ENCODE peak calls at places on chromosome 5, in four cellular contexts. D, A, W and Z are unnamed samples.

GRCh38 chr5:151413800-151414199 is 33.6 kb upstream of the SLC36A1 start:
- DNase-seq in D (no peak), A (no peak), W (no peak), Z (no peak)

GRCh38 chr5:37717613-37718431 is 122.0 kb downstream of the GDNF start:
- DNase-seq in D (peak; percentile 90), A (no peak), W (no peak), Z (no peak)

GRCh38 chr5:93294184-93294583 is 286.8 kb downstream of the NR2F1-AS1 start:
- DNase-seq in D (peak; percentile 58), A (no peak), W (no peak), Z (no peak)

GRCh38 chr5:86108825-86109224 is 508.9 kb upstream of the COX7C start:
- DNase-seq in D (no peak), A (no peak), W (no peak), Z (no peak)

GRCh38 chr5:142145106-142145900 is 36.7 kb downstream of the NDFIP1 start:
- DNase-seq in D (peak; percentile 30), A (no peak), W (peak; percentile 56), Z (no peak)

GRCh38 chr5:56192246-56192645 is 40.9 kb downstream of the ANKRD55 start:
- DNase-seq in D (no peak), A (no peak), W (no peak), Z (no peak)

GRCh38 chr5:1963358-1963757 is 80.6 kb upstream of the IRX4 start:
- DNase-seq in D (no peak), A (no peak), W (no peak), Z (no peak)

GRCh38 chr5:14595189-14595588 is 13.6 kb downstream of the OTULINL start:
- DNase-seq in D (no peak), A (no peak), W (no peak), Z (no peak)

GRCh38 chr5:8685704-8686103 is 816.8 kb downstream of the MTRR start:
- DNase-seq in D (no peak), A (no peak), W (no peak), Z (no peak)

GRCh38 chr5:180180846-180181245 is 28.2 kb downstream of the RASGEF1C start:
- DNase-seq in D (no peak), A (no peak), W (no peak), Z (no peak)

GRCh38 chr5:169592937-169593650 is 9.5 kb downstream of the SPDL1 start:
- DNase-seq in D (peak; percentile 60), A (no peak), W (no peak), Z (no peak)

GRCh38 chr5:127359502-127359901 is 68.9 kb downstream of the MEGF10 start:
- DNase-seq in D (no peak), A (no peak), W (no peak), Z (no peak)

GRCh38 chr5:376951-377325 is 55.4 kb downstream of the AHRR start:
- DNase-seq in D (no peak), A (no peak), W (no peak), Z (no peak)

GRCh38 chr5:81755320-81755719 is 4.4 kb upstream of the SSBP2 start:
- DNase-seq in D (peak; percentile 93), A (no peak), W (peak; percentile 26), Z (peak; percentile 80)
- H3K27ac ChIP-seq in D (peak overlapping the region; percentile 55), A (peak overlapping the region; percentile 70), W (peak overlapping the region; percentile 99), Z (peak overlapping the region; percentile 68)

DNA sequence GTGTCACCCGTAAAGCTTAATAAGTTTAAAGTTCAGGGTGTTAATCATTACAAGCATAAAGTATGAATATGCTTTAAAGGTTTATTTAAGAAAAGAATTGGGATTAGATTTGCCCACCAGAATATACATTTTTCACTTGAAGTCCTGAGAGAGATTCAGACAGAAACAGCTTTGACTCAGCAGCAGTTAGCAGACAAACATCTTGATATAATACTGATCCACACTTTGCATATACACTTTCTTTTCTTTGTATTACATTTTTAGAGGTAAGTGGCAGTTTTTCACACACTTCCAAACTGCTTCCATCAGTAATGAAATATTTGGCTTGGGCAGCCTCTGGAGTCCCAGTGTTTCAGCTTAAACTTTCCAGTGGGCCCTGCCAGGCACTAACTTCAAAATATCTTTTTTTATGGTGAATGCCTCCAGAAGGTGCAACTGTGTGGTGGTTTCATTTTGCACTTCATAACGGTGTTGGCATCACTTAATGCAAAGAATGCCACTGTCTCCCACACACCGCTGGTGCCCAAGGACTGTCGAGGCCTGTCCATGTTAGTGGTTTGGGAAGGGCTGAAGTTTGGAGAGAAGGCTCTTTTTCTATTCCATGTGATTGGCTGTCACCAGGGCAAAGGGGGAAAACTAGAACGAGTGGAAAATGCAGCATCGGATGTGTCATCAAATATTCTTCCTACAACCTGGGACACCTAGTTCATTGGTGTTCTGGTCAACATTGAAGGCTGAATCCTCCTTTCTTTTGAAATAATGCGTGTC is 53.0 kb downstream of the PIK3R1 start:
- DNase-seq in D (no peak), A (no peak), W (no peak), Z (no peak)
- H3K4me3 ChIP-seq in D (no peak overlapping the region), A (no peak overlapping the region), W (no peak overlapping the region), Z (peak overlapping the region; percentile 39)

GRCh38 chr5:4295663-4296339 is 700.2 kb downstream of the IRX1 start:
- DNase-seq in D (peak; percentile 4), A (no peak), W (no peak), Z (no peak)
- TF ChIP-seq CTCF in D (peak; percentile 53), A (no peak), W (peak; percentile 40), Z (no peak)

GRCh38 chr5:125254267-125254666 is 507.8 kb upstream of the ZNF608 start:
- DNase-seq in D (no peak), A (no peak), W (no peak), Z (no peak)
- H3K27ac ChIP-seq in D (no peak overlapping the region), A (no peak overlapping the region), W (no peak overlapping the region), Z (no peak overlapping the region)

GRCh38 chr5:159061834-159062530 is 37.7 kb downstream of the EBF1 start:
- DNase-seq in D (no peak), A (no peak), W (no peak), Z (no peak)

GRCh38 chr5:159058928-159059636 is 40.6 kb downstream of the EBF1 start:
- DNase-seq in D (no peak), A (no peak), W (no peak), Z (no peak)

GRCh38 chr5:159057426-159057825 is 42.3 kb downstream of the EBF1 start:
- DNase-seq in D (no peak), A (no peak), W (no peak), Z (no peak)

GRCh38 chr5:159059722-159060121 is 40.0 kb downstream of the EBF1 start:
- DNase-seq in D (no peak), A (no peak), W (no peak), Z (no peak)

GRCh38 chr5:159061186-159061796 is 38.4 kb downstream of the EBF1 start:
- DNase-seq in D (peak; percentile 77), A (no peak), W (peak; percentile 22), Z (no peak)
- H3K4me3 ChIP-seq in D (peak overlapping the region; percentile 45), A (no peak overlapping the region), W (peak overlapping the region; percentile 40), Z (peak overlapping the region; percentile 53)

DNA sequence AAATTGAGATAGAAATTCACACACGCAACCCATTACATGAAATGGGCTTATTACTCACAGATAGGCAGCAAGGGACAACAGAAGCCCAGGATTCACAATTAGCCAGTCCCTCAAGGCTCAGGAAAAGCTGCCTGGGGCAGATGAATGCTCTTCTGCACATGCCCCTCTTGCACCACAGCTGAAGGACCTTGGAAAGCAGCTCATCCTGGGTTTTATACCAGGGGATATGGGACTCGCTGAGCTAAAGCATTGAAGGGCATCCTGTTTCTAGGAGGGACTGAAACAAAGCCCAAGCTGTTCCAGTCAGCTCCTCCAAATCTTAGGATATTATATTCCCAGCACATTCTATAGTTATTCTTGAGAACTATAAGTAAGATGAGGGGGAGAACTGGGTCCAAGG is 15.7 kb upstream of the TTC1 start:
- DNase-seq in D (no peak), A (no peak), W (no peak), Z (no peak)
- TF ChIP-seq CTCF in D (no peak), A (no peak), W (no peak), Z (no peak)

GRCh38 chr5:158953929-158954534 is 145.7 kb downstream of the EBF1 start:
- DNase-seq in D (no peak), A (no peak), W (no peak), Z (no peak)

GRCh38 chr5:158955636-158956035 is 144.1 kb downstream of the EBF1 start:
- DNase-seq in D (no peak), A (no peak), W (no peak), Z (no peak)

GRCh38 chr5:158952951-158953350 is 146.8 kb downstream of the EBF1 start:
- DNase-seq in D (no peak), A (no peak), W (no peak), Z (no peak)

GRCh38 chr5:158958048-158958994 is 141.4 kb downstream of the EBF1 start:
- DNase-seq in D (no peak), A (no peak), W (no peak), Z (no peak)

DNA sequence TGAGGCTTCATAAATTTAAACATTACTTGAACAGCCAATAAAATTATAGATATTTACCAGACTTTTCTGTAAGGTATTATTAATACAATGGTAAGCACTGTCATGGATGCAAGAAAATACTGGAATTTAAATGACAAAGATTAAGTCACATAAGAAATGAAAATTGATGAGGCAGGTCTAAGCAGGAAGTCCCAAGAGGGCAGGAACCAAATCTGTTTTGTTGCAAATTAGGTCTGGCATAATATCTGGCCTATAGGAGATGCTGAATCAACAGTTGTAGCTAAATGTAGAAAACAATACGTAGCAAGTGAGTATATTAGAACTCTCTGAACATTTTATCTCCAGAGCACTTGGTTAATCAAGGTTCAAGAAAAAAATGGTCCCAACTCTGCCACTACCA is 142.5 kb downstream of the EBF1 start:
- DNase-seq in D (no peak), A (no peak), W (no peak), Z (no peak)
- H3K27ac ChIP-seq in D (no peak overlapping the region), A (no peak overlapping the region), W (peak overlapping the region; percentile 7), Z (no peak overlapping the region)

DNA sequence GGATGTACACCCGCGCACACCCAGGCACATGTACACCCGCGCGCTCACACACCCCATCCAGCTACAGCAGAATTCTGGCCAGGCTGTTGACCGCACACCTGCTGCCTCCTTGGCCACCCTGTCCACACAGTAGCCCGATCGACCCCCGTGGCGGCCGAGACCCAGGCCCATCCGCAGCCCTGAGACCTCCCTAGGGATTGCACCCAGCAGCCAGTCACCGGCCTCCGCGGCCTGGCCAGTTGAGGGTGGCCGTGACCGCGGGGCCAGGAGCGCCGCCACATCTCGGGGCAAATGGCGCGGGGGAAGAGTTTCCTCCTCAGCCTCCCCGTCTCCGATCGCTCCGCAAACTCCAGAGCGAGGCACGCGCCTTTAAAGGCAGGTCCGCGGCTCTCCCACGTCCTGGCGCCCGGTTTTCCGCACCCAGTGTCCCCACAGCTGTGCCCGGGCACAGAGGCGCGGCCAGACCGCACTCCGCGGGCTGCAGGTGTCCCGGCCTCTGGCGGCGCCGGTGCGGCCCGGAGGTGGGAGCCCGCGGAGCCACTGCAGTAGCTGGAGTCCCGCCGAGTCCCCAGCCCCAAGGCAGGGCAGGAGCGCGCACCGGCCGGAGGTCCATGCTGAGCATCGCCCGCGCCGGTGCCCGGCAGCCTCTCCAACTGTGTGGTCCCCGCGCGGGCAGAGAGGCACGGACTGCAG is 626 bp upstream of the ADAMTS16 start:
- DNase-seq in D (no peak), A (no peak), W (no peak), Z (no peak)
- H3K4me3 ChIP-seq in D (peak overlapping the region; percentile 62), A (no peak overlapping the region), W (peak overlapping the region; percentile 55), Z (peak overlapping the region; percentile 67)